ENCODE peak calls at places on chromosomes 6 and 20, in nine cellular contexts. One of them, this sample, is unnamed.

GRCh38 chr20:13819885-13820645 is 35.2 kb downstream of the NDUFAF5 start:
- DNase-seq in IMR-90: peak
- DNase-seq in A549: peak
- DNase-seq in uterus: peak
- DNase-seq in prostate gland: peak
- DNase-seq in HCT116: peak
- DNase-seq in tibial nerve: no peak
- DNase-seq in Peyer's patch: no peak
- DNase-seq in lower leg skin: no peak
- DNase-seq in this sample: peak

GRCh38 chr20:32144898-32145662 is 35.6 kb downstream of the TM9SF4 start:
- DNase-seq in IMR-90: no peak
- DNase-seq in A549: no peak
- DNase-seq in uterus: no peak
- DNase-seq in prostate gland: no peak
- DNase-seq in HCT116: no peak
- DNase-seq in tibial nerve: no peak
- DNase-seq in Peyer's patch: no peak
- DNase-seq in lower leg skin: no peak
- DNase-seq in this sample: no peak

GRCh38 chr20:17611540-17612286 is 41.8 kb downstream of the DSTN start:
- DNase-seq in IMR-90: no peak
- DNase-seq in A549: peak
- DNase-seq in uterus: no peak
- DNase-seq in prostate gland: no peak
- DNase-seq in HCT116: peak
- DNase-seq in tibial nerve: peak
- DNase-seq in Peyer's patch: peak
- DNase-seq in lower leg skin: peak
- DNase-seq in this sample: no peak

GRCh38 chr20:44218441-44218840 is 7.9 kb upstream of the OSER1 start:
- DNase-seq in IMR-90: no peak
- DNase-seq in A549: no peak
- DNase-seq in uterus: no peak
- DNase-seq in prostate gland: no peak
- DNase-seq in HCT116: no peak
- DNase-seq in tibial nerve: no peak
- DNase-seq in Peyer's patch: no peak
- DNase-seq in lower leg skin: no peak
- DNase-seq in this sample: no peak

GRCh38 chr20:33796907-33797544 is 14.1 kb upstream of the CHMP4B start:
- DNase-seq in IMR-90: no peak
- DNase-seq in A549: peak
- DNase-seq in uterus: no peak
- DNase-seq in prostate gland: no peak
- DNase-seq in HCT116: peak
- DNase-seq in tibial nerve: no peak
- DNase-seq in Peyer's patch: no peak
- DNase-seq in lower leg skin: no peak
- DNase-seq in this sample: no peak

GRCh38 chr20:32327087-32327681 is 30.9 kb upstream of the ASXL1 start:
- DNase-seq in IMR-90: peak
- DNase-seq in A549: no peak
- DNase-seq in uterus: no peak
- DNase-seq in prostate gland: no peak
- DNase-seq in HCT116: no peak
- DNase-seq in tibial nerve: no peak
- DNase-seq in Peyer's patch: no peak
- DNase-seq in lower leg skin: no peak
- DNase-seq in this sample: no peak

GRCh38 chr6:148251286-148251685 is 91.4 kb upstream of the SASH1 start:
- DNase-seq in IMR-90: peak
- DNase-seq in A549: no peak
- DNase-seq in uterus: no peak
- DNase-seq in prostate gland: no peak
- DNase-seq in HCT116: no peak
- DNase-seq in tibial nerve: no peak
- DNase-seq in Peyer's patch: no peak
- DNase-seq in lower leg skin: no peak
- DNase-seq in this sample: peak

GRCh38 chr6:4010682-4011081 is 68.3 kb downstream of the FAM217A start:
- DNase-seq in IMR-90: no peak
- DNase-seq in A549: no peak
- DNase-seq in uterus: no peak
- DNase-seq in prostate gland: no peak
- DNase-seq in HCT116: no peak
- DNase-seq in tibial nerve: no peak
- DNase-seq in Peyer's patch: no peak
- DNase-seq in lower leg skin: no peak
- DNase-seq in this sample: peak

GRCh38 chr6:111589366-111589765 is 16.3 kb downstream of the TRAF3IP2 start:
- DNase-seq in IMR-90: peak
- DNase-seq in A549: peak
- DNase-seq in uterus: peak
- DNase-seq in prostate gland: no peak
- DNase-seq in HCT116: peak
- DNase-seq in tibial nerve: no peak
- DNase-seq in Peyer's patch: no peak
- DNase-seq in lower leg skin: peak
- DNase-seq in this sample: peak

GRCh38 chr20:46135856-46136633 is 17.9 kb downstream of the CD40 start:
- DNase-seq in IMR-90: no peak
- DNase-seq in A549: no peak
- DNase-seq in uterus: no peak
- DNase-seq in prostate gland: no peak
- DNase-seq in HCT116: no peak
- DNase-seq in tibial nerve: no peak
- DNase-seq in Peyer's patch: no peak
- DNase-seq in lower leg skin: no peak
- DNase-seq in this sample: no peak
- TF ChIP-seq POLR2A in IMR-90: no peak
- TF ChIP-seq POLR2A in A549: no peak
- TF ChIP-seq POLR2A in uterus: no peak
- TF ChIP-seq POLR2A in prostate gland: no peak
- TF ChIP-seq POLR2A in HCT116: no peak
- TF ChIP-seq POLR2A in tibial nerve: no peak
- TF ChIP-seq POLR2A in Peyer's patch: no peak
- TF ChIP-seq POLR2A in lower leg skin: no peak
- TF ChIP-seq POLR2A in this sample: no peak

GRCh38 chr6:83190596-83190995 is 2.5 kb downstream of the PGM3 start:
- DNase-seq in IMR-90: no peak
- DNase-seq in A549: no peak
- DNase-seq in uterus: no peak
- DNase-seq in prostate gland: no peak
- DNase-seq in HCT116: no peak
- DNase-seq in tibial nerve: no peak
- DNase-seq in Peyer's patch: no peak
- DNase-seq in lower leg skin: no peak
- DNase-seq in this sample: no peak

GRCh38 chr6:83188501-83188900 is 4.6 kb downstream of the PGM3 start:
- DNase-seq in IMR-90: no peak
- DNase-seq in A549: no peak
- DNase-seq in uterus: no peak
- DNase-seq in prostate gland: no peak
- DNase-seq in HCT116: no peak
- DNase-seq in tibial nerve: no peak
- DNase-seq in Peyer's patch: no peak
- DNase-seq in lower leg skin: no peak
- DNase-seq in this sample: no peak

GRCh38 chr6:83193747-83194582 is 808 bp downstream of the RWDD2A start:
- DNase-seq in IMR-90: no peak
- DNase-seq in A549: peak
- DNase-seq in uterus: peak
- DNase-seq in prostate gland: peak
- DNase-seq in HCT116: peak
- DNase-seq in tibial nerve: peak
- DNase-seq in Peyer's patch: peak
- DNase-seq in lower leg skin: no peak
- DNase-seq in this sample: peak

GRCh38 chr6:83192456-83192855 is 609 bp downstream of the PGM3 start:
- DNase-seq in IMR-90: no peak
- DNase-seq in A549: no peak
- DNase-seq in uterus: no peak
- DNase-seq in prostate gland: no peak
- DNase-seq in HCT116: no peak
- DNase-seq in tibial nerve: no peak
- DNase-seq in Peyer's patch: no peak
- DNase-seq in lower leg skin: no peak
- DNase-seq in this sample: no peak

DNA sequence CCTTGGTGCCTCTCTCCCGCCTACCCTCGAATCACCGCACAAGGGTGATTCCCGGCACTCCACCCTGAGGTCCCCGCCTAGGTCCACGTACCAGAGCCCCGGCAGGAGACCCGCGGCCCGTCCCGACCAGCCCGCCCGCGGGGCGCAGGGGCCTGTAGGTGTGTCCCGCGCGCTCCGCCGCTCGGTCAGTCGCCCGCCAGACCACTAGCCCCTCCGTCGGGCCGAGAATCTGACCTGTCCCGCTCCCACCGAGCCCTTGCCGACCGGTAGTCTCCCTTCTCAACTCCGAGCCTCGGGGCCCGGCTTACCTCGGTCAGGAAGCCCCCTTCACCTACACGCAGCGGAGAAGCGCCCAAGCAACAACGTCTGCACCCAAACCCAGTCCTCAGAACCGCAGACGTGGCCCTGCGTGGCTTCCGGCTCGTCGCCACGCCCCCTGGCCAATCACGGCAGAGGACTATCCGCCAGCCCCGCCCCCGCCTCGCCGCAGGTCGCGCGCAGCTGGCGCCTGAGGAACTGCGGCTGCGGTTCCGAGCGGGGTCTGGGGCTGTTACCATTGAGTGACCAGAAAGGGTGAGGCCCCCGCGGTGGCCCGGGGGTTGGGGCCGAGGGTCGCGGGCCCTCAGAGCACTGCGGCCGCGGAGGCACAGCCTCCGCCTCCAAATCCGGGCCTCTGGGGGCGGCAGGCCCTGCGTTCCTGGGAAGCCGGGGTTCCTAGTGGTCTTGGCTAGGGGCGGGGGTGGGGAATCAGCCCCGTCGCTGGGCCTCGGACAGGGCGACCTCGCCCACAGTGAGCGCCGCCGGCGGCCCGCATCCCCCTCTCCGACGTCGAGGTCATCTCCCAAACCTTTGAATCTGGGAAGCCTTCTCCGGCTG is at the start of the genes PGM3 and RWDD2A:
- DNase-seq in IMR-90: peak
- DNase-seq in A549: peak
- DNase-seq in uterus: peak
- DNase-seq in prostate gland: peak
- DNase-seq in HCT116: peak
- DNase-seq in tibial nerve: peak
- DNase-seq in Peyer's patch: peak
- DNase-seq in lower leg skin: peak
- DNase-seq in this sample: peak
- TF ChIP-seq POLR2A in IMR-90: peak
- TF ChIP-seq POLR2A in A549: peak
- TF ChIP-seq POLR2A in uterus: peak
- TF ChIP-seq POLR2A in prostate gland: peak
- TF ChIP-seq POLR2A in HCT116: peak
- TF ChIP-seq POLR2A in tibial nerve: peak
- TF ChIP-seq POLR2A in Peyer's patch: peak
- TF ChIP-seq POLR2A in lower leg skin: no peak
- TF ChIP-seq POLR2A in this sample: peak

GRCh38 chr20:47547034-47547387 is 45.3 kb downstream of the NCOA3 start:
- DNase-seq in IMR-90: no peak
- DNase-seq in A549: no peak
- DNase-seq in uterus: no peak
- DNase-seq in prostate gland: no peak
- DNase-seq in HCT116: no peak
- DNase-seq in tibial nerve: no peak
- DNase-seq in Peyer's patch: no peak
- DNase-seq in lower leg skin: no peak
- DNase-seq in this sample: no peak

GRCh38 chr20:47551841-47552240 is 50.2 kb downstream of the NCOA3 start:
- DNase-seq in IMR-90: no peak
- DNase-seq in A549: peak
- DNase-seq in uterus: no peak
- DNase-seq in prostate gland: no peak
- DNase-seq in HCT116: no peak
- DNase-seq in tibial nerve: no peak
- DNase-seq in Peyer's patch: no peak
- DNase-seq in lower leg skin: no peak
- DNase-seq in this sample: no peak

GRCh38 chr20:47552996-47553395 is 51.3 kb downstream of the NCOA3 start:
- DNase-seq in IMR-90: no peak
- DNase-seq in A549: no peak
- DNase-seq in uterus: no peak
- DNase-seq in prostate gland: no peak
- DNase-seq in HCT116: no peak
- DNase-seq in tibial nerve: no peak
- DNase-seq in Peyer's patch: no peak
- DNase-seq in lower leg skin: no peak
- DNase-seq in this sample: no peak

GRCh38 chr20:47549671-47550070 is 48.0 kb downstream of the NCOA3 start:
- DNase-seq in IMR-90: no peak
- DNase-seq in A549: no peak
- DNase-seq in uterus: no peak
- DNase-seq in prostate gland: no peak
- DNase-seq in HCT116: no peak
- DNase-seq in tibial nerve: no peak
- DNase-seq in Peyer's patch: no peak
- DNase-seq in lower leg skin: no peak
- DNase-seq in this sample: no peak

GRCh38 chr20:47551240-47551639 is 49.6 kb downstream of the NCOA3 start:
- DNase-seq in IMR-90: no peak
- DNase-seq in A549: no peak
- DNase-seq in uterus: no peak
- DNase-seq in prostate gland: no peak
- DNase-seq in HCT116: no peak
- DNase-seq in tibial nerve: no peak
- DNase-seq in Peyer's patch: no peak
- DNase-seq in lower leg skin: no peak
- DNase-seq in this sample: no peak
- TF ChIP-seq POLR2A in IMR-90: no peak
- TF ChIP-seq POLR2A in A549: no peak
- TF ChIP-seq POLR2A in uterus: no peak
- TF ChIP-seq POLR2A in prostate gland: no peak
- TF ChIP-seq POLR2A in HCT116: no peak
- TF ChIP-seq POLR2A in tibial nerve: no peak
- TF ChIP-seq POLR2A in Peyer's patch: no peak
- TF ChIP-seq POLR2A in lower leg skin: no peak
- TF ChIP-seq POLR2A in this sample: no peak

DNA sequence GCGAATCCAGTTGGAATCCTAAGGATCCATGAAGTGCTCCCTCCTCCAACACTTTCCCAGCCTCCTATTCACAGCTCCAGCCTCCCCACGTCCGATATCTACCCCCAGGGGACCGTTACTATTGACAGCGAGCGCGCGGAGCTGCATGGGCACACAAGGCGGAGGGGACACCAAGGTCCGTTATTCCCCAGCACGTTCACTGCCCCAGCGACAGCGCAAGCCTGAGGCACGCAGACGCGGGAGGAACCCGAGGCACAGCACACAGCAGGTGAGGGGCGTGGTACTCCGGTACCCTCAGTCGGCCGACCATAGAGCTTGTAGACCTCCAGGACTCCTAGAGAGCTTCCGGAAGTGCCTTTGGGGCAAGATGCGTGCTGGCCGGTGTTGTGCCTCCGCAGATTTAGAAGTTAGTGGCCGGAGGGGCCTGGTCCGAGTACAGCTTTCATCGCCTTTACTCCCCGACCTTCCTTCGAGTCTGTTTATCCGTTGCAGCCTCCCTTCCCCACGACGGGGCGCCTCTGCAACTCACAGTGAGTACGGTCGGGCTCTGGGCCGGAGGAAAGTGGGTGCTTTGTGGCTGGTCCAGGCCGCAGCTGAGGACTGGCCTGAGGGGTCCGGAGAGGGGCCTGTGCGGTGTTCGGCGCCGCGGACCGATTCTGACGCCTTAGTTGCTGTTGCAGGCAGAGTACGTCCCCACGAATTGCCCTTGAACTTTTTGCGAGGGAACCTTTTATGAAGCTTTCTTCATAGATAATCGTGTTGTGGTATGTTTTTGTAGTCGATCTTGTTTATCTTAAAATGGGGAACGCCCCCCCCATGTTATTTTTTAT is at the start of gene ZKSCAN8:
- DNase-seq in IMR-90: peak
- DNase-seq in A549: peak
- DNase-seq in uterus: peak
- DNase-seq in prostate gland: peak
- DNase-seq in HCT116: peak
- DNase-seq in tibial nerve: peak
- DNase-seq in Peyer's patch: peak
- DNase-seq in lower leg skin: peak
- DNase-seq in this sample: peak
- TF ChIP-seq POLR2A in IMR-90: peak
- TF ChIP-seq POLR2A in A549: peak
- TF ChIP-seq POLR2A in uterus: no peak
- TF ChIP-seq POLR2A in prostate gland: no peak
- TF ChIP-seq POLR2A in HCT116: peak
- TF ChIP-seq POLR2A in tibial nerve: peak
- TF ChIP-seq POLR2A in Peyer's patch: no peak
- TF ChIP-seq POLR2A in lower leg skin: no peak
- TF ChIP-seq POLR2A in this sample: peak